ENCODE peak calls at places on chromosomes 16 and 17, in four cellular contexts. Y is RWPE2, A is GM12878, S is Peyer's patch. U is an unnamed sample.

GRCh38 chr16:19882186-19882585 is 2.5 kb downstream of the GPRC5B start:
- DNase-seq in A (no peak), S (no peak), Y (no peak), U (no peak)

GRCh38 chr16:4179020-4179419 is 62.8 kb upstream of the ADCY9 start:
- DNase-seq in Y (no peak), S (no peak), A (no peak), U (peak)

GRCh38 chr16:55664786-55665407 is 9.1 kb downstream of the SLC6A2 start:
- DNase-seq in Y (no peak), S (no peak), A (no peak), U (no peak)

GRCh38 chr16:12395266-12395665 is 408.4 kb downstream of the CPPED1 start:
- DNase-seq in A (no peak), S (no peak), Y (no peak), U (no peak)

GRCh38 chr16:3188925-3189825 is 1.2 kb downstream of the OR1F1 start:
- DNase-seq in Y (peak), A (no peak), S (no peak), U (no peak)

GRCh38 chr17:64097196-64097936 is 32.6 kb downstream of the ERN1 start:
- DNase-seq in A (no peak), S (no peak), Y (no peak), U (no peak)

GRCh38 chr16:11521019-11521418 is 65.7 kb downstream of the LITAF start:
- DNase-seq in A (no peak), S (no peak), Y (no peak), U (no peak)

GRCh38 chr17:71110326-71110725 is 941.0 kb downstream of the KCNJ2 start:
- DNase-seq in A (no peak), S (no peak), Y (no peak), U (no peak)

GRCh38 chr17:76473541-76473985 is 6.2 kb downstream of the AANAT start:
- DNase-seq in S (no peak), Y (no peak), A (no peak), U (peak)
- TF ChIP-seq CTCF in S (no peak), Y (no peak), A (peak), U (peak)

DNA sequence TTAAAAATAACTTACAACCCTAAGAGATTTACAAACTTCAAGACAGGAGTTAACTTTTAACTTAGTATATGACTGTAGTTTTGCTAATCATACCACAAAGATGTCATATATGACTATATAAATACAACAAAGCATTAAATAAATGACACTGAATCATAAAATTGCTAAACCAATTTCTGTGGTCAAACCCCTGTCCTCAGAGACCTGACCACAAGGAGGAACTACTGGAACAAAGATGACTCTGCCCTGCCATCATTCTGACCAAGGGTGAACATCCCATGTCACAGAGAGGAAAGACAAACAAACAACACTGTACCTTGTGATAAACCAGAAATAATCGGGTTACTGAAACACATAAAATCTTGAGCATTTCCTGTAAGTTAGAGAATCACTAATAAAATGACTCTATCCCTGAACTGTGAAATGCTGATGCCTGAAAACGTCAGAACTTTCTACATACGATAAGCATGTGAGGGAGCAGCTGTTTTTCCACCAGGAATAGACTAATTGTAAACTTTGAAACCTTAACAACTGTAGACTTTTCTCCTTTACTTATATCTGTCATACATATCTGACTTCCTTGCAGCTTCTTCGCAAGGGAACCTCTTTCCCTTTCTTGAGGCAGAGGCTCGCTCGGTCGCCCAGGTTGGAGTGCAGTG is 47.9 kb downstream of the WDR59 start:
- DNase-seq in Y (no peak), A (peak), S (no peak), U (no peak)
- TF ChIP-seq CTCF in Y (no peak), A (no peak), S (peak), U (no peak)

DNA sequence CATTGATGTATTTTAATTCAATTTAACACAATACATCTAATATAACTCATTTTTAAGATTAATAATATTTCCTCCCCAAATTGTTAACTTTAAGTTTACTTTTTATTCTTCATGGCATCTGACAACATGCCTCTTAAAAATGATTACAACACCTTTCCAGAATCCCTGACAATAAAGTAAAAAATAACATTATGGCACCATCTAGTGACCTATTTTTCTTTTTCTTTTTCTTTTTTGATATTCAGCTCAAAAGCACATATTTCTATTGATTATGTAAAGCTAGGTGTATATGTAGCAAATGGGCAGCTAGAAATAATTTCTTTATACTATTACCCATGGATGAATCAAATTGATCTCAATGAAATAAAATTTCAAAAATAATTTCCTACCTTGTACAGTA is 834.3 kb upstream of the CDH8 start:
- DNase-seq in Y (no peak), A (no peak), S (no peak), U (no peak)
- TF ChIP-seq CTCF in Y (peak), A (no peak), S (no peak), U (peak)

GRCh38 chr17:40122944-40123810 is 1.4 kb downstream of the MSL1 start:
- DNase-seq in Y (no peak), S (no peak), A (no peak), U (no peak)
- TF ChIP-seq CTCF in Y (no peak), S (peak), A (no peak), U (no peak)

GRCh38 chr16:57609541-57610401 is 18.7 kb upstream of the ADGRG1 start:
- DNase-seq in A (peak), Y (peak), S (peak), U (peak)
- TF ChIP-seq CTCF in A (peak), Y (no peak), S (no peak), U (no peak)

DNA sequence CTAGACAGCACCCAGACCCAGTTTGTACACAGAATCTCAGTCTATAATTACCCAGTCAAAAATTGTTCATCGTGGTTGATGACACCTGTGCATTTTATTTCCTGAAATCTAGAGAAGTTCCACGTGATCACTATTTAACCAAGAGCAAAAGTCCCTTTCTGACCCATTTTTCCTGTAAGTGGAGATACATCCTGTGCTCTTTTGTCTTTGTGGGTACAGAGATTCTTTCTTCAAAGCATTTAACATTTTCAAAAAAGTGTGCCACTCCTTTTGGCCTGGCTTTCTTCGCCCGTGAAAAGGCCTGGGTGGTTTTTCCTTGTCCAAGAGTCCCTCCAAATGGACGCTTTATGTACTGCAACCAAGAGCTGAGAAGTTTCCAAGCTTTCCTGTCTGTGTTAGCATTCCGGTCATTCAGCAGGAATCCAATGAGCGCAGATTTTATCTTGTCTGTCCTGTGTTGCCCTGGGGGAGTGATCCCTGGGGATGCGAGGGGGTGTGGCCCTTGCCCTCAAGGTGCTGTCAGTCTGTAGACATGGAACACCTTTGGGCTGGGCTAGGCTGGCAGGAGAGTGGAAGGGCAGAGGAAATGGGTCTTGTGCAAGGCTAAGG is 161.1 kb upstream of the CACNG5 start:
- DNase-seq in S (no peak), A (no peak), Y (peak), U (no peak)
- TF ChIP-seq CTCF in S (peak), A (peak), Y (peak), U (peak)

DNA sequence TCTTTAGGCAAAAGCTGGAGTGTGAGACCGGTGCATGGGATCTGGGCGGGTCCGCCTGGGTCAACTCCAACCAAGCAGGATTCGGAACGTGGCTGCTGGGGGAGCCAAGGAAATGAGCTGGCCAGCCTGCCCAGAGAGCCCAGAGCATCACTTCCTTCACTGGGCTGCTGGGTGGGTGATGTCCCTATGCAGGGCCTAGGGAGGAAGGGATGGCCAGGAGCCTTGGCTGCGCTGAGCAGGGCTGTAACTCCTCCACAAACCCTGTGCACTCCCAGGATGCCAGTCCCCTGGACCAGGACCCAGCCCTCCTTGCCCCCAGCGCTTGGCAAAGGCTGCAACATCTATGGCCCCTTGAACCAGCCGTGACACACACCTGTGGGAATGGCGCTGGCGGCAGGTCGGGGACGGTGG is 138.4 kb downstream of the RAB11FIP4 start:
- DNase-seq in A (no peak), S (no peak), Y (no peak), U (peak)
- TF ChIP-seq CTCF in A (no peak), S (no peak), Y (no peak), U (no peak)

GRCh38 chr17:14300628-14301278 is at the start of gene HS3ST3B1:
- DNase-seq in A (no peak), Y (peak), S (peak), U (peak)
- TF ChIP-seq CTCF in A (no peak), Y (peak), S (peak), U (no peak)

U was measured in chondrocyte.